ENCODE peak calls at places on chromosomes 4 and X, in eight cellular contexts. Q is activated T-cell treated with anti-CD3 and anti-CD28 coated beads for 24 hours; M is mucosa of gallbladder; B is NCI-H510A treated with DMSO at 0.1 percent for 48 hours; G is activated naive CD8-positive, alpha-beta T cell treated with anti-CD3 and anti-CD28 coated beads, Interleukin-2, amount 50 U/mL, for 24 hours; V is uterus; T is NCI-H1436; C is ovary. N is an unnamed sample.
A peak's percentile ranks its signal among the peaks of the same experiment; 100 is the strongest.

GRCh38 chr4:53558981-53559620 is 32.2 kb downstream of the LNX1 start:
- DNase-seq in Q (no peak), M (no peak), B (no peak), G (no peak), V (no peak), T (no peak), C (no peak), N (no peak)

GRCh38 chrX:126030021-126030420 is 136.1 kb downstream of the DCAF12L2 start:
- DNase-seq in Q (no peak), M (no peak), B (no peak), G (no peak), V (no peak), T (no peak), C (no peak), N (no peak)

GRCh38 chr4:15186826-15187225 is 184.5 kb downstream of the CPEB2 start:
- DNase-seq in Q (no peak), M (no peak), B (no peak), G (no peak), V (no peak), T (no peak), C (no peak), N (no peak)

GRCh38 chr4:5636766-5637670 is 71.3 kb downstream of the EVC2 start:
- DNase-seq in Q (no peak), M (no peak), B (peak; percentile 30), G (no peak), V (no peak), T (no peak), C (no peak), N (no peak)

GRCh38 chrX:74422576-74423288 is 1.4 kb downstream of the SLC16A2 start:
- DNase-seq in Q (no peak), M (peak; percentile 48), B (peak; percentile 37), G (peak; percentile 20), V (peak; percentile 58), T (no peak), C (peak; percentile 71), N (no peak)

GRCh38 chr4:87103691-87104187 is 116.7 kb downstream of the KLHL8 start:
- DNase-seq in Q (no peak), M (no peak), B (no peak), G (no peak), V (no peak), T (no peak), C (no peak), N (no peak)

GRCh38 chr4:2962614-2963184 is 507 bp downstream of the NOP14 start:
- DNase-seq in Q (no peak), M (peak; percentile 23), B (no peak), G (no peak), V (no peak), T (no peak), C (no peak), N (no peak)

GRCh38 chr4:94208268-94208667 is 603 bp downstream of the SMARCAD1 start:
- DNase-seq in Q (no peak), M (no peak), B (no peak), G (no peak), V (no peak), T (no peak), C (no peak), N (no peak)

GRCh38 chr4:114615435-114615834 is 16.8 kb downstream of the UGT8 start:
- DNase-seq in Q (no peak), M (no peak), B (no peak), G (no peak), V (no peak), T (no peak), C (no peak), N (no peak)

GRCh38 chr4:106650701-106651100 is 282.1 kb upstream of the GIMD1 start:
- DNase-seq in Q (no peak), M (no peak), B (no peak), G (no peak), V (no peak), T (no peak), C (no peak), N (no peak)

GRCh38 chr4:151719045-151719743 is 41.6 kb downstream of the GATB start:
- DNase-seq in Q (no peak), M (no peak), B (peak; percentile 8), G (no peak), V (no peak), T (peak; percentile 16), C (no peak), N (no peak)

GRCh38 chr4:38867478-38868054 is at the start of gene FAM114A1:
- DNase-seq in Q (no peak), M (peak; percentile 74), B (peak; percentile 59), G (peak; percentile 37), V (peak; percentile 78), T (peak; percentile 35), C (peak; percentile 88), N (no peak)

GRCh38 chr4:71251266-71251665 is 87.6 kb upstream of the SLC4A4 start:
- DNase-seq in Q (no peak), M (no peak), B (no peak), G (no peak), V (no peak), T (no peak), C (no peak), N (no peak)

GRCh38 chr4:159209249-159209648 is 106.4 kb downstream of the RAPGEF2 start:
- DNase-seq in Q (no peak), M (no peak), B (no peak), G (no peak), V (no peak), T (no peak), C (no peak), N (no peak)

GRCh38 chr4:155954118-155954503 is 445 bp upstream of the CTSO start:
- DNase-seq in Q (no peak), M (no peak), B (no peak), G (peak; percentile 6), V (no peak), T (no peak), C (peak; percentile 27), N (peak; percentile 9)

GRCh38 chr4:147822128-147822527 is 90.2 kb downstream of the ARHGAP10 start:
- DNase-seq in Q (no peak), M (peak; percentile 80), B (no peak), G (no peak), V (peak; percentile 89), T (peak; percentile 12), C (peak; percentile 85), N (no peak)

GRCh38 chr4:93835929-93836328 is 7.4 kb downstream of the ATOH1 start:
- DNase-seq in Q (no peak), M (no peak), B (no peak), G (no peak), V (no peak), T (no peak), C (no peak), N (no peak)

GRCh38 chr4:19756661-19757060 is 495.0 kb upstream of the SLIT2 start:
- DNase-seq in Q (no peak), M (no peak), B (no peak), G (no peak), V (no peak), T (no peak), C (no peak), N (no peak)

GRCh38 chrX:17803449-17803848 is 57.6 kb downstream of the RAI2 start:
- DNase-seq in Q (no peak), M (no peak), B (no peak), G (no peak), V (no peak), T (no peak), C (no peak), N (no peak)

GRCh38 chrX:116198810-116199209 is 28.3 kb downstream of the AGTR2 start:
- DNase-seq in Q (no peak), M (no peak), B (no peak), G (no peak), V (no peak), T (no peak), C (no peak), N (no peak)

GRCh38 chr4:4394644-4395043 is 7.7 kb downstream of the NSG1 start:
- DNase-seq in Q (no peak), M (no peak), B (no peak), G (no peak), V (no peak), T (no peak), C (no peak), N (no peak)

GRCh38 chr4:121358473-121358872 is 22.3 kb downstream of the QRFPR start:
- DNase-seq in Q (no peak), M (no peak), B (no peak), G (no peak), V (no peak), T (no peak), C (no peak), N (no peak)

GRCh38 chr4:97656034-97656720 is 487.1 kb downstream of the STPG2 start:
- DNase-seq in Q (no peak), M (no peak), B (no peak), G (no peak), V (no peak), T (no peak), C (no peak), N (no peak)

GRCh38 chrX:71615954-71616353 is 2.4 kb downstream of the CXCR3 start:
- DNase-seq in Q (no peak), M (no peak), B (no peak), G (peak; percentile 46), V (no peak), T (no peak), C (no peak), N (no peak)

GRCh38 chr4:6568689-6569332 is 6.2 kb upstream of the MAN2B2 start:
- DNase-seq in Q (no peak), M (no peak), B (no peak), G (no peak), V (no peak), T (no peak), C (no peak), N (no peak)

GRCh38 chr4:142315999-142316398 is 530.1 kb downstream of the INPP4B start:
- DNase-seq in Q (no peak), M (no peak), B (no peak), G (no peak), V (no peak), T (no peak), C (no peak), N (no peak)

GRCh38 chrX:57121162-57121741 is at the start of gene SPIN2B:
- DNase-seq in Q (peak; percentile 76), M (peak; percentile 72), B (peak; percentile 66), G (peak; percentile 79), V (peak; percentile 67), T (peak; percentile 86), C (peak; percentile 64), N (peak; percentile 92)

GRCh38 chr4:15654556-15655222 is 468 bp downstream of the FBXL5 start:
- DNase-seq in Q (peak; percentile 25), M (peak; percentile 41), B (no peak), G (peak; percentile 56), V (peak; percentile 56), T (no peak), C (peak; percentile 69), N (peak; percentile 67)

GRCh38 chrX:150308041-150308440 is 55.1 kb upstream of the MAMLD1 start:
- DNase-seq in Q (no peak), M (no peak), B (no peak), G (no peak), V (no peak), T (no peak), C (no peak), N (no peak)

GRCh38 chr4:926538-926937 is 5.6 kb downstream of the GAK start:
- DNase-seq in Q (no peak), M (no peak), B (peak; percentile 0), G (no peak), V (no peak), T (no peak), C (no peak), N (no peak)

GRCh38 chr4:22500128-22500611 is 15.7 kb downstream of the ADGRA3 start:
- DNase-seq in Q (no peak), M (peak; percentile 21), B (peak; percentile 53), G (no peak), V (no peak), T (peak; percentile 10), C (no peak), N (no peak)

GRCh38 chrX:40244980-40245379 is 147.2 kb upstream of the BCOR start:
- DNase-seq in Q (peak; percentile 0), M (no peak), B (no peak), G (no peak), V (no peak), T (no peak), C (no peak), N (peak; percentile 22)

N was measured in DND-41.